ENCODE peak calls at places on chromosomes 16 and 17, in ten cellular contexts. U is stomach; T is CD8-positive, alpha-beta memory T cell; S is uterus; B is dorsolateral prefrontal cortex; N is IMR-90; X is GM23338; I is ascending aorta; R is A549; Q is cardiac muscle cell. L is an unnamed sample.
A peak's percentile ranks its signal among the peaks of the same experiment; 100 is the strongest.

GRCh38 chr17:82282239-82283207 is 9.0 kb upstream of the CSNK1D start:
- DNase-seq in R (no peak), Q (no peak), T (no peak), S (no peak), X (no peak), U (no peak), B (no peak), N (no peak), I (no peak), L (no peak)

GRCh38 chr16:86991679-86992078 is 325.5 kb downstream of the C16orf95 start:
- DNase-seq in T (no peak), N (peak; percentile 88), S (no peak), R (no peak), I (no peak), X (no peak), U (no peak), Q (no peak), B (no peak), L (no peak)

GRCh38 chr17:27218719-27219488 is 75.0 kb upstream of the WSB1 start:
- DNase-seq in S (no peak), X (no peak), N (no peak), I (no peak), T (no peak), B (no peak), R (no peak), Q (no peak), U (no peak), L (no peak)

GRCh38 chr17:7839199-7839889 is 5.3 kb downstream of the KDM6B start:
- DNase-seq in N (no peak), X (no peak), T (peak; percentile 36), I (no peak), U (no peak), B (no peak), Q (no peak), R (no peak), S (no peak), L (no peak)

GRCh38 chr17:37567137-37567927 is 41.9 kb downstream of the SYNRG start:
- DNase-seq in N (no peak), T (no peak), Q (no peak), S (no peak), U (no peak), X (no peak), B (no peak), R (no peak), I (no peak), L (no peak)

GRCh38 chr16:962901-963814 is 7.6 kb downstream of the LMF1 start:
- DNase-seq in I (no peak), B (no peak), T (no peak), R (no peak), U (no peak), S (no peak), N (no peak), X (no peak), Q (no peak), L (no peak)

GRCh38 chr17:81870155-81870977 is 771 bp downstream of the ARHGDIA start:
- DNase-seq in B (no peak), I (no peak), X (peak; percentile 56), N (peak; percentile 69), S (peak; percentile 48), U (peak; percentile 40), T (peak; percentile 47), R (no peak), Q (peak; percentile 39), L (peak; percentile 25)

GRCh38 chr16:82063456-82064082 is 28.5 kb downstream of the HSD17B2 start:
- DNase-seq in X (no peak), R (no peak), I (no peak), N (no peak), S (no peak), Q (no peak), T (no peak), U (no peak), B (no peak), L (no peak)

GRCh38 chr16:58000706-58001676 is at the start of gene USB1:
- DNase-seq in X (peak; percentile 95), I (peak; percentile 90), U (peak; percentile 89), R (peak; percentile 97), T (peak; percentile 90), N (peak; percentile 73), S (peak; percentile 76), B (peak; percentile 76), Q (peak; percentile 93), L (peak; percentile 75)

GRCh38 chr16:57999971-58000705 is at the start of gene ZNF319:
- DNase-seq in X (peak; percentile 44), B (no peak), I (no peak), R (no peak), S (no peak), T (no peak), N (no peak), Q (peak; percentile 56), U (no peak), L (no peak)

GRCh38 chr16:58002936-58003335 is 1.7 kb downstream of the USB1 start:
- DNase-seq in T (no peak), B (no peak), Q (no peak), S (no peak), I (no peak), X (no peak), U (no peak), R (no peak), N (no peak), L (no peak)

GRCh38 chr16:58002411-58002790 is 1.2 kb downstream of the USB1 start:
- DNase-seq in U (no peak), B (no peak), X (no peak), S (no peak), I (no peak), R (no peak), N (no peak), Q (no peak), T (no peak), L (no peak)

GRCh38 chr16:58001781-58002410 is 689 bp downstream of the USB1 start:
- DNase-seq in N (no peak), Q (no peak), I (no peak), U (no peak), R (no peak), B (no peak), S (no peak), X (no peak), T (no peak), L (no peak)
- H3K27ac ChIP-seq in N (no peak overlapping the region), Q (no peak overlapping the region), I (peak overlapping the region; percentile 95), U (peak overlapping the region; percentile 88), R (peak overlapping the region; percentile 98), B (peak overlapping the region; percentile 90), S (peak overlapping the region; percentile 87), X (no peak overlapping the region), T (peak overlapping the region; percentile 77), L (no peak overlapping the region)

DNA sequence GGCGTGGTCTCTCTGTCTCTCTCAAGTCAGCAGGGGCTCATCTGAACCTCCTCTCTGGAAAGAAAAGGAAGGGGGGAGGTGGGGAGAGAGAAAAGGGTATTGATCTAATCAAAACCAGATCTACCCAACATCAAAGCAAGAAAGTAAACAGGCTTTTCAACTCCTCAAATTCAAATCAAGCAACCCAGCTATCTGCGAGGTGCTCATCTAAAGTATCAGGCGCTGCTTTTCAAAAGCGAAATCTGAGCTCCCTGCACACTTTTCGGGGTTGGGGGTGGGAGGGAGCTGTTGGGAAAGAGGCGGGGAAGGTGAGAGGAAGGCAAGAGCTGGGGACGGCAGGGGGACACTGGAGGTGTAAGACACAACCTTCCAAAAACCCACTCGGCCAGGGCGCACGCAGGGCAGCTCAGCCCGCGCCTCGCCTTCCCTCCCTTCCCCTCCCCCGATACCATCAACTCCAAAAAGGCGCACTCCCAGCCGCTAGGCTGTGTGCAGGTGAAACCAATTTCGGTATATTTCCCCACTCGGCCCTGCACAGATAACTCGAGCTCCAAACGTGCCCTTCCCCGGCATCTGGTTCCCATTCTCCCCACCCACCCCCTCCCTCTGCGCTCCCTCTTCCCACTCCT is 2.7 kb downstream of the AXIN2 start:
- DNase-seq in U (no peak), X (peak; percentile 59), R (no peak), I (no peak), Q (peak; percentile 36), N (no peak), S (no peak), T (no peak), B (no peak), L (no peak)
- H3K27ac ChIP-seq in U (no peak overlapping the region), X (no peak overlapping the region), R (no peak overlapping the region), I (peak overlapping the region; percentile 90), Q (peak overlapping the region; percentile 96), N (no peak overlapping the region), S (no peak overlapping the region), T (no peak overlapping the region), B (peak overlapping the region; percentile 95), L (peak overlapping the region; percentile 23)

GRCh38 chr17:76145231-76146052 is 4.4 kb upstream of the FOXJ1 start:
- DNase-seq in Q (peak; percentile 49), B (no peak), N (no peak), U (no peak), I (no peak), T (peak; percentile 67), S (no peak), X (peak; percentile 48), R (no peak), L (peak; percentile 24)
- H3K27ac ChIP-seq in Q (no peak overlapping the region), B (no peak overlapping the region), N (no peak overlapping the region), U (peak overlapping the region; percentile 53), I (no peak overlapping the region), T (peak overlapping the region; percentile 77), S (no peak overlapping the region), X (no peak overlapping the region), R (no peak overlapping the region), L (peak overlapping the region; percentile 75)

GRCh38 chr16:28073836-28074235 is 10.3 kb upstream of the GSG1L start:
- DNase-seq in I (no peak), U (no peak), X (no peak), T (no peak), B (no peak), Q (no peak), N (no peak), S (no peak), R (no peak), L (no peak)

GRCh38 chr16:28064706-28065249 is 1.3 kb upstream of the GSG1L start:
- DNase-seq in I (no peak), U (no peak), T (no peak), N (no peak), R (no peak), B (no peak), X (no peak), S (no peak), Q (no peak), L (no peak)

GRCh38 chr16:28067604-28068382 is 4.3 kb upstream of the GSG1L start:
- DNase-seq in I (peak; percentile 67), N (peak; percentile 74), T (no peak), S (no peak), Q (no peak), X (no peak), B (no peak), R (no peak), U (no peak), L (no peak)

GRCh38 chr16:28068976-28069375 is 5.5 kb upstream of the GSG1L start:
- DNase-seq in B (no peak), N (no peak), T (no peak), S (no peak), Q (no peak), I (no peak), R (no peak), X (no peak), U (no peak), L (no peak)

DNA sequence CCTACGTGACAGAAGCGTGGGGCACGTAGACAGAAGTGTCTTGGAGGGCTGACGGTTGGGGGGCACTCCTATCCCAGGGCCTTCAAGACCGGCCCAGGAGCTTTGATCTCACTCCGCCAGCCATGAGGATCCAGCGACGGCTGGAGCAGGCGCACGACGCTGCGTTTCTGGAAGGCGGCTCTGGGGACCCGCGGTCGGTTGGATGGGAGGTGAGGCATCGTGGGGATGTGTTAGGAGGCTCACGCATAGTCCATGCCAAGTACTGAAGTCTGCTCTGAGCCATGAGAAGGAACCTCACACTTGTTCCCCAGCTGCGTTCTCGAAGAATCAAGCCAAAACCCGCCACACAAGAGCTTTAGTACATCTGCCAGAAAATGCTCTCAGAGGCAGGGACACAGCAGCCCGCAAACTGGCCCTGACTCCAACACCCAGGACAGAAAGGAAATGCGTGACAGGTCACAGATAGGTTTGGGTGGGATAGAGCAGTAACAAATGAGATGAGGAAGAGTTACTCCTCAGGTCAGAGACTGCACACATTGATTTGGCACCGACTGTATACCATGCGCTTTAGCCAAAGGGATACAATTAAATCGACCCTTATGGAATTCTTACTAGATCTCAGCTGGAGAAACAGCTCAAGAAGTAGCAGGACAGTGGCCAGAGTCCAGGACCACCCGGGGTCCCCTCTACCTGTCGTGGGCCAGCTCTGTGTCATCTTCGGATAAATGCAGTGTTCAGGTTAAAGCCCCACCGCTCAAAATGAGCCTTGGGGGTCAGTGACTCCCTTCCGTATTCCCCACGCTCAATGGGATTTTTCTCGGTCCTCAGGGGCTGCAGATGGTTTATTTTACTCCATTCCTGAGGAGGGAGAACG is 6.6 kb upstream of the GSG1L start:
- DNase-seq in B (no peak), R (no peak), S (no peak), N (no peak), I (no peak), Q (no peak), X (no peak), T (no peak), U (no peak), L (no peak)
- H3K27ac ChIP-seq in B (no peak overlapping the region), R (no peak overlapping the region), S (no peak overlapping the region), N (no peak overlapping the region), I (no peak overlapping the region), Q (no peak overlapping the region), X (no peak overlapping the region), T (no peak overlapping the region), U (no peak overlapping the region), L (no peak overlapping the region)